ENCODE peak calls at places on chromosomes 1 and 21, in eight cellular contexts. L is NCI-H510A treated with DMSO at 0.1 percent for 48 hours; Y is NCI-H446; K is CD8-positive, alpha-beta memory T cell; S is GF-D8; Q is endothelial cell; R is GM20000; B is head of caudate nucleus. G is an unnamed sample.

GRCh38 chr1:151287767-151288500 is 5.8 kb downstream of the ZNF687 start:
- DNase-seq in L (no peak), R (no peak), K (no peak), S (no peak), Y (no peak), Q (no peak), B (no peak), G (no peak)

GRCh38 chr1:115717541-115717940 is 51.0 kb downstream of the CASQ2 start:
- DNase-seq in Q (peak; percentile 75), Y (peak; percentile 7), L (no peak), B (peak; percentile 42), K (no peak), R (peak; percentile 30), S (no peak), G (peak; percentile 37)

GRCh38 chr1:200036616-200037270 is 9.2 kb downstream of the NR5A2 start:
- DNase-seq in Y (no peak), B (no peak), S (no peak), K (no peak), L (no peak), R (peak; percentile 21), Q (no peak), G (no peak)

GRCh38 chr21:34886554-34887385 is 162.3 kb downstream of the RUNX1 start:
- DNase-seq in B (no peak), Y (no peak), R (peak; percentile 22), S (no peak), Q (peak; percentile 32), L (no peak), K (no peak), G (no peak)

GRCh38 chr1:3333903-3334302 is 120.6 kb upstream of the ARHGEF16 start:
- DNase-seq in Q (no peak), Y (no peak), L (no peak), K (no peak), S (no peak), R (no peak), B (peak; percentile 47), G (no peak)

GRCh38 chr1:150009604-150010387 is 730 bp downstream of the OTUD7B start:
- DNase-seq in Q (peak; percentile 19), R (peak; percentile 32), S (no peak), K (peak; percentile 12), B (peak; percentile 54), Y (no peak), L (peak; percentile 69), G (peak; percentile 59)

GRCh38 chr1:166972193-166972592 is 3.1 kb downstream of the ILDR2 start:
- DNase-seq in R (no peak), L (no peak), K (no peak), S (no peak), Q (no peak), Y (no peak), B (no peak), G (no peak)

GRCh38 chr1:114660250-114660649 is 9.6 kb downstream of the DENND2C start:
- DNase-seq in S (no peak), R (no peak), Q (no peak), Y (no peak), L (no peak), K (no peak), B (no peak), G (no peak)

GRCh38 chr1:54080598-54081049 is 27.2 kb downstream of the TCEANC2 start:
- DNase-seq in Q (no peak), L (no peak), Y (no peak), S (no peak), R (no peak), K (no peak), B (no peak), G (no peak)

GRCh38 chr1:226457307-226457712 is 49.4 kb upstream of the PARP1 start:
- DNase-seq in S (no peak), R (no peak), Q (peak; percentile 46), Y (no peak), L (no peak), K (peak; percentile 65), B (no peak), G (peak; percentile 43)

GRCh38 chr1:226787071-226787470 is 48.0 kb upstream of the ITPKB start:
- DNase-seq in L (no peak), Q (no peak), B (peak; percentile 55), R (no peak), K (no peak), Y (no peak), S (no peak), G (no peak)

G was measured in HEK293T.